ENCODE peak calls at places on chromosomes 12 and 14, in nine cellular contexts. O is SW480, M is cardiac fibroblast, P is ovary, C is LoVo, Q is mucosa of descending colon, S is bronchial epithelial cell, X is upper lobe of right lung, R is activated T-cell treated with anti-CD3 and anti-CD28 coated beads for 24 hours. Y is an unnamed sample.

GRCh38 chr12:54412348-54412747 is 6.7 kb downstream of the ITGA5 start:
- DNase-seq in O (no peak), M (no peak), P (no peak), C (no peak), Q (no peak), S (no peak), X (no peak), R (no peak), Y (no peak)

GRCh38 chr14:34078117-34078743 is 127.4 kb upstream of the EGLN3 start:
- DNase-seq in O (no peak), M (no peak), P (no peak), C (no peak), Q (no peak), S (peak), X (no peak), R (no peak), Y (no peak)

GRCh38 chr14:31937730-31938346 is 139.3 kb upstream of the ARHGAP5 start:
- DNase-seq in O (peak), M (peak), P (no peak), C (peak), Q (peak), S (peak), X (no peak), R (peak), Y (peak)

GRCh38 chr14:103890836-103891666 is 37.2 kb upstream of the TDRD9 start:
- DNase-seq in O (no peak), M (no peak), P (no peak), C (no peak), Q (peak), S (no peak), X (no peak), R (no peak), Y (no peak)

GRCh38 chr12:94725375-94726168 is 75.2 kb upstream of the TMCC3 start:
- DNase-seq in O (no peak), M (peak), P (no peak), C (peak), Q (peak), S (peak), X (no peak), R (no peak), Y (no peak)

GRCh38 chr14:97453991-97454390 is 656.8 kb downstream of the VRK1 start:
- DNase-seq in O (no peak), M (no peak), P (no peak), C (no peak), Q (no peak), S (no peak), X (no peak), R (no peak), Y (no peak)

GRCh38 chr12:125330645-125331341 is 265.6 kb downstream of the AACS start:
- DNase-seq in O (no peak), M (peak), P (peak), C (peak), Q (peak), S (no peak), X (peak), R (peak), Y (peak)

GRCh38 chr12:121356657-121357056 is 4.4 kb upstream of the ANAPC5 start:
- DNase-seq in O (no peak), M (no peak), P (no peak), C (no peak), Q (no peak), S (no peak), X (no peak), R (no peak), Y (no peak)

GRCh38 chr12:89126712-89127111 is 225.6 kb downstream of the DUSP6 start:
- DNase-seq in O (no peak), M (peak), P (no peak), C (no peak), Q (no peak), S (peak), X (no peak), R (no peak), Y (no peak)

GRCh38 chr12:131587565-131587964 is 123.3 kb upstream of the SFSWAP start:
- DNase-seq in O (no peak), M (no peak), P (no peak), C (no peak), Q (no peak), S (no peak), X (no peak), R (no peak), Y (no peak)

GRCh38 chr14:67962215-67962644 is 142.7 kb downstream of the RAD51B start:
- DNase-seq in O (no peak), M (peak), P (no peak), C (peak), Q (peak), S (no peak), X (no peak), R (no peak), Y (no peak)

GRCh38 chr12:68878283-68878682 is 54.7 kb downstream of the CPM start:
- DNase-seq in O (no peak), M (no peak), P (no peak), C (no peak), Q (no peak), S (no peak), X (no peak), R (no peak), Y (no peak)

GRCh38 chr12:104533134-104533533 is 76.4 kb downstream of the CHST11 start:
- DNase-seq in O (no peak), M (no peak), P (no peak), C (peak), Q (no peak), S (no peak), X (no peak), R (no peak), Y (no peak)

GRCh38 chr12:46744256-46744655 is 81.5 kb downstream of the SLC38A4 start:
- DNase-seq in O (no peak), M (no peak), P (no peak), C (no peak), Q (no peak), S (no peak), X (no peak), R (no peak), Y (no peak)

GRCh38 chr14:100279133-100279532 is 27.1 kb downstream of the SLC25A29 start:
- DNase-seq in O (no peak), M (no peak), P (no peak), C (no peak), Q (no peak), S (no peak), X (no peak), R (no peak), Y (no peak)

GRCh38 chr12:123764109-123764508 is 2.0 kb downstream of the DNAH10 start:
- DNase-seq in O (no peak), M (no peak), P (no peak), C (no peak), Q (no peak), S (no peak), X (no peak), R (no peak), Y (no peak)

GRCh38 chr12:42129595-42130204 is 15.0 kb downstream of the GXYLT1 start:
- DNase-seq in O (peak), M (peak), P (no peak), C (peak), Q (peak), S (peak), X (no peak), R (no peak), Y (no peak)

GRCh38 chr12:24049101-24049500 is 99.6 kb upstream of the SOX5 start:
- DNase-seq in O (no peak), M (no peak), P (no peak), C (no peak), Q (no peak), S (no peak), X (no peak), R (no peak), Y (no peak)

GRCh38 chr12:131751335-131751734 is 40.4 kb downstream of the SFSWAP start:
- DNase-seq in O (no peak), M (no peak), P (no peak), C (no peak), Q (no peak), S (no peak), X (no peak), R (no peak), Y (no peak)

GRCh38 chr12:104974626-104975290 is 11.4 kb upstream of the NOPCHAP1 start:
- DNase-seq in O (no peak), M (no peak), P (no peak), C (no peak), Q (no peak), S (peak), X (no peak), R (no peak), Y (no peak)

GRCh38 chr14:61695695-61696527 is 598 bp downstream of the HIF1A start:
- DNase-seq in O (peak), M (peak), P (peak), C (peak), Q (peak), S (no peak), X (peak), R (peak), Y (peak)

GRCh38 chr14:101501341-101501740 is 60.0 kb upstream of the DIO3 start:
- DNase-seq in O (no peak), M (no peak), P (peak), C (no peak), Q (no peak), S (no peak), X (peak), R (no peak), Y (no peak)